ENCODE peak calls at places on chromosomes 6 and 20, in nine cellular contexts. V is NCI-H2171; W is stimulated activated CD4-positive, alpha-beta T cell treated with anti-CD3 and anti-CD28 coated beads, TNF-alpha, amount 100 ng/mL, for 48 hours; O is upper lobe of right lung; H is HAP-1; R is ELR; S is activated naive CD4-positive, alpha-beta T cell treated with anti-CD3 and anti-CD28 coated beads, Interleukin-2, amount 10 ng/mL, durations not matched to agents 7 days and 5 days; A is germinal center; Y is sciatic nerve. P is an unnamed sample.

GRCh38 chr20:9129756-9130155 is 60.9 kb downstream of the PLCB4 start:
- DNase-seq in R (no peak), Y (no peak), S (no peak), A (no peak), H (no peak), O (no peak), W (no peak), V (no peak), P (no peak)

GRCh38 chr6:89371849-89372505 is 19.5 kb upstream of the UBE2J1 start:
- DNase-seq in V (peak), S (peak), A (peak), W (peak), Y (peak), O (peak), R (peak), H (peak), P (no peak)

GRCh38 chr6:110066091-110066490 is 88.0 kb downstream of the GPR6 start:
- DNase-seq in A (no peak), W (no peak), R (no peak), V (no peak), S (no peak), Y (no peak), O (no peak), H (no peak), P (no peak)

GRCh38 chr6:113813207-113813606 is 43.9 kb upstream of the MARCKS start:
- DNase-seq in Y (no peak), H (no peak), W (no peak), V (no peak), O (no peak), S (no peak), R (peak), A (no peak), P (no peak)

GRCh38 chr20:63940472-63941266 is 15.5 kb downstream of the UCKL1 start:
- DNase-seq in S (no peak), A (no peak), Y (no peak), H (no peak), R (no peak), V (no peak), O (no peak), W (no peak), P (no peak)

GRCh38 chr20:37194616-37195015 is 15.3 kb upstream of the MROH8 start:
- DNase-seq in R (no peak), V (no peak), A (no peak), O (no peak), W (no peak), H (no peak), S (peak), Y (peak), P (no peak)

GRCh38 chr6:150029276-150029675 is 3.9 kb upstream of the RAET1L start:
- DNase-seq in Y (no peak), V (no peak), O (no peak), H (no peak), S (no peak), R (no peak), W (no peak), A (no peak), P (no peak)

GRCh38 chr20:50491926-50492634 is 18.1 kb upstream of the PTPN1 start:
- DNase-seq in V (no peak), R (peak), O (no peak), S (no peak), H (no peak), W (no peak), A (no peak), Y (peak), P (no peak)

GRCh38 chr20:34711813-34712430 is 7.8 kb downstream of the TP53INP2 start:
- DNase-seq in H (no peak), W (no peak), V (no peak), A (no peak), O (no peak), Y (no peak), S (no peak), R (no peak), P (no peak)

GRCh38 chr6:129236110-129236509 is 353.2 kb downstream of the LAMA2 start:
- DNase-seq in Y (no peak), V (no peak), O (no peak), A (no peak), R (no peak), S (no peak), H (no peak), W (no peak), P (no peak)

GRCh38 chr20:54199283-54199682 is 8.6 kb upstream of the PFDN4 start:
- DNase-seq in H (no peak), V (no peak), R (no peak), Y (no peak), O (no peak), A (no peak), S (no peak), W (no peak), P (no peak)

GRCh38 chr20:47725248-47725973 is 59.9 kb downstream of the SULF2 start:
- DNase-seq in O (no peak), A (peak), W (peak), V (peak), R (peak), H (peak), Y (peak), S (peak), P (peak)

GRCh38 chr6:55290736-55291135 is 36.5 kb upstream of the GFRAL start:
- DNase-seq in O (no peak), A (no peak), W (no peak), V (no peak), R (no peak), S (no peak), H (no peak), Y (no peak), P (no peak)

GRCh38 chr6:138645976-138646640 is 127.5 kb upstream of the CCDC28A start:
- DNase-seq in R (no peak), S (no peak), W (no peak), H (no peak), V (no peak), Y (no peak), O (no peak), A (no peak), P (no peak)

GRCh38 chr6:160353950-160354496 is 5.8 kb downstream of the SLC22A3 start:
- DNase-seq in H (no peak), V (no peak), W (no peak), O (no peak), R (no peak), A (no peak), S (no peak), Y (no peak), P (no peak)

GRCh38 chr20:1894951-1895673 is at the start of gene SIRPA:
- DNase-seq in W (no peak), O (peak), S (no peak), R (peak), V (peak), H (peak), A (peak), Y (peak), P (no peak)

GRCh38 chr20:25452333-25452732 is 44.9 kb downstream of the GINS1 start:
- DNase-seq in O (no peak), H (no peak), V (no peak), R (no peak), S (no peak), Y (no peak), W (no peak), A (no peak), P (no peak)

GRCh38 chr6:15077006-15077405 is 168.9 kb upstream of the JARID2 start:
- DNase-seq in Y (no peak), O (no peak), S (no peak), V (no peak), A (no peak), R (no peak), W (no peak), H (no peak), P (no peak)

GRCh38 chr20:61960836-61961235 is 104.8 kb downstream of the TAF4 start:
- DNase-seq in R (no peak), V (no peak), W (no peak), A (no peak), Y (no peak), H (no peak), O (peak), S (peak), P (no peak)

GRCh38 chr20:17615645-17616479 is 46.0 kb downstream of the DSTN start:
- DNase-seq in A (no peak), Y (peak), O (peak), S (peak), V (no peak), H (no peak), W (no peak), R (no peak), P (no peak)

GRCh38 chr6:20575125-20575524 is 40.9 kb downstream of the CDKAL1 start:
- DNase-seq in A (no peak), W (no peak), V (peak), Y (no peak), S (no peak), O (no peak), H (no peak), R (no peak), P (no peak)

GRCh38 chr6:40896696-40897095 is 142.3 kb downstream of the UNC5CL start:
- DNase-seq in A (no peak), H (no peak), R (no peak), V (no peak), Y (no peak), W (no peak), O (no peak), S (no peak), P (no peak)

GRCh38 chr6:129667621-129668020 is 42.4 kb downstream of the ARHGAP18 start:
- DNase-seq in W (no peak), R (peak), V (no peak), Y (no peak), A (no peak), S (no peak), O (no peak), H (peak), P (no peak)

GRCh38 chr6:37636112-37636511 is 61.6 kb downstream of the MDGA1 start:
- DNase-seq in R (no peak), O (no peak), Y (no peak), W (no peak), A (no peak), S (no peak), H (no peak), V (no peak), P (no peak)

GRCh38 chr6:133698272-133698671 is 190.6 kb upstream of the TCF21 start:
- DNase-seq in A (no peak), H (no peak), Y (no peak), R (no peak), V (no peak), S (no peak), O (no peak), W (no peak), P (no peak)

GRCh38 chr20:602357-602970 is 7.6 kb downstream of the TCF15 start:
- DNase-seq in R (no peak), H (no peak), W (no peak), V (no peak), O (no peak), S (no peak), A (no peak), Y (peak), P (no peak)

GRCh38 chr6:90286884-90287488 is 9.7 kb downstream of the BACH2 start:
- DNase-seq in H (peak), V (no peak), R (peak), W (peak), A (peak), Y (no peak), S (peak), O (no peak), P (peak)

GRCh38 chr20:61845276-61845675 is 220.4 kb downstream of the TAF4 start:
- DNase-seq in V (no peak), H (no peak), Y (no peak), O (no peak), S (no peak), W (no peak), A (no peak), R (no peak), P (no peak)

GRCh38 chr6:23027281-23027680 is 457.9 kb downstream of the HDGFL1 start:
- DNase-seq in V (peak), S (no peak), Y (no peak), A (no peak), W (no peak), R (no peak), H (no peak), O (no peak), P (no peak)

GRCh38 chr6:157681041-157681650 is 141.9 kb upstream of the SNX9 start:
- DNase-seq in O (no peak), S (no peak), H (no peak), A (no peak), R (no peak), W (no peak), Y (no peak), V (no peak), P (no peak)

GRCh38 chr20:5349448-5349847 is 32.7 kb upstream of the PROKR2 start:
- DNase-seq in A (no peak), V (no peak), S (no peak), W (no peak), Y (no peak), O (no peak), H (no peak), R (peak), P (no peak)

GRCh38 chr6:152267967-152268845 is 369.0 kb downstream of the SYNE1 start:
- DNase-seq in R (peak), Y (no peak), S (peak), V (peak), A (peak), H (peak), O (no peak), W (no peak), P (no peak)

GRCh38 chr6:32529697-32530429 is at the start of gene HLA-DRB5:
- DNase-seq in W (no peak), Y (peak), H (no peak), O (peak), R (peak), A (peak), V (no peak), S (peak), P (no peak)

GRCh38 chr6:11785449-11785951 is 6.9 kb upstream of the ADTRP start:
- DNase-seq in R (no peak), W (peak), H (no peak), O (no peak), A (no peak), Y (no peak), V (no peak), S (no peak), P (no peak)

GRCh38 chr6:28947067-28947765 is 23.4 kb upstream of the TRIM27 start:
- DNase-seq in O (no peak), A (no peak), Y (no peak), R (no peak), S (no peak), H (no peak), W (no peak), V (no peak), P (no peak)

GRCh38 chr6:151075527-151075926 is 164.2 kb upstream of the AKAP12 start:
- DNase-seq in V (no peak), W (no peak), O (no peak), R (no peak), H (no peak), S (no peak), Y (no peak), A (no peak), P (no peak)